ENCODE peak calls at places on chromosomes 6 and 20, in ten cellular contexts. E is thyroid gland; X is lower lobe of right lung; R is spleen; D is ovary; K is CD8-positive, alpha-beta T cell; B is fibroblast of lung; H is colonic mucosa; Q is ascending aorta; O is right lobe of liver. S is an unnamed sample. For H3K4me1, the result is how much of the 10 kb centered on the place peaks cover.

GRCh38 chr6:26025047-26025893 is 62.0 kb upstream of the HFE start:
- DNase-seq in E (peak), X (no peak), B (peak), O (no peak), D (no peak), Q (no peak), H (no peak), R (no peak), K (no peak), S (no peak)

GRCh38 chr20:63829943-63830820 is 882 bp downstream of the ZBTB46 start:
- DNase-seq in H (no peak), R (no peak), B (no peak), D (peak), K (no peak), O (no peak), Q (no peak), X (no peak), E (peak), S (no peak)

GRCh38 chr6:117907600-117908245 is 659 bp downstream of the SLC35F1 start:
- DNase-seq in D (no peak), H (no peak), K (no peak), E (peak), X (peak), Q (no peak), B (peak), R (no peak), O (no peak), S (no peak)

GRCh38 chr6:2665169-2666070 is 85.3 kb downstream of the MYLK4 start:
- DNase-seq in E (no peak), X (no peak), R (no peak), H (no peak), O (no peak), D (no peak), B (peak), Q (no peak), K (no peak), S (no peak)

GRCh38 chr6:160141001-160141726 is 19.5 kb downstream of the SLC22A1 start:
- DNase-seq in X (no peak), E (peak), H (no peak), R (no peak), B (peak), O (no peak), D (no peak), K (no peak), Q (peak), S (no peak)

GRCh38 chr20:34579191-34579661 is 20.7 kb downstream of the MAP1LC3A start:
- DNase-seq in K (no peak), B (peak), H (peak), D (peak), X (no peak), R (no peak), Q (peak), E (no peak), O (no peak), S (no peak)

GRCh38 chr20:15814903-15815302 is 758.3 kb downstream of the KIF16B start:
- DNase-seq in Q (no peak), E (no peak), R (no peak), X (no peak), B (peak), O (no peak), K (no peak), D (no peak), H (no peak), S (no peak)

GRCh38 chr6:136084403-136084802 is 165.7 kb downstream of the MTFR2 start:
- DNase-seq in H (no peak), R (no peak), B (no peak), Q (no peak), O (no peak), K (no peak), X (no peak), D (no peak), E (no peak), S (no peak)

GRCh38 chr6:28609672-28610071 is 84.0 kb downstream of the GPX5 start:
- DNase-seq in X (no peak), O (no peak), Q (no peak), K (no peak), D (no peak), H (no peak), B (no peak), E (no peak), R (no peak), S (no peak)

GRCh38 chr6:32432050-32432450 is 7.6 kb upstream of the HLA-DRA start:
- DNase-seq in E (no peak), B (peak), R (no peak), Q (no peak), O (no peak), K (no peak), X (no peak), H (no peak), D (no peak), S (no peak)

GRCh38 chr6:102619585-102619984 is 1226.1 kb downstream of the GRIK2 start:
- DNase-seq in R (no peak), K (no peak), B (peak), O (no peak), Q (no peak), E (no peak), D (no peak), X (no peak), H (no peak), S (no peak)

GRCh38 chr6:129575378-129576118 is 134.4 kb downstream of the ARHGAP18 start:
- DNase-seq in O (no peak), E (peak), H (no peak), B (peak), Q (no peak), K (no peak), R (no peak), X (no peak), D (no peak), S (no peak)

GRCh38 chr6:112215901-112216300 is 38.5 kb downstream of the LAMA4 start:
- DNase-seq in B (no peak), D (no peak), E (no peak), R (no peak), X (no peak), Q (no peak), O (no peak), H (no peak), K (no peak), S (no peak)

GRCh38 chr6:39791311-39791710 is 865 bp upstream of the DAAM2 start:
- DNase-seq in H (no peak), E (peak), X (no peak), D (no peak), Q (no peak), B (no peak), R (no peak), K (no peak), O (no peak), S (no peak)

GRCh38 chr6:122322824-122323223 is 76.6 kb upstream of the HSF2 start:
- DNase-seq in D (no peak), Q (no peak), O (no peak), R (no peak), K (no peak), E (peak), B (peak), H (no peak), X (no peak), S (no peak)

GRCh38 chr6:100593522-100593921 is 128.8 kb upstream of the SIM1 start:
- DNase-seq in D (no peak), O (no peak), X (no peak), R (no peak), K (no peak), E (no peak), B (no peak), Q (no peak), H (no peak), S (no peak)

GRCh38 chr20:42112161-42112560 is 494.0 kb upstream of the CHD6 start:
- DNase-seq in X (no peak), R (no peak), D (no peak), K (no peak), B (no peak), H (no peak), O (no peak), Q (no peak), E (no peak), S (no peak)

GRCh38 chr6:89895273-89895874 is 1.1 kb downstream of the GJA10 start:
- DNase-seq in Q (no peak), D (no peak), O (no peak), R (no peak), K (no peak), E (peak), X (no peak), B (peak), H (no peak), S (no peak)

GRCh38 chr6:135144678-135145508 is 36.2 kb upstream of the MYB start:
- DNase-seq in H (peak), Q (no peak), B (peak), X (no peak), O (no peak), D (no peak), R (no peak), K (no peak), E (peak), S (no peak)

GRCh38 chr20:40652426-40652825 is 36.6 kb downstream of the MAFB start:
- DNase-seq in R (no peak), O (no peak), B (peak), H (no peak), K (no peak), D (no peak), X (no peak), Q (no peak), E (no peak), S (no peak)

GRCh38 chr20:39853664-39854063 is 835.4 kb downstream of the MAFB start:
- DNase-seq in R (no peak), E (no peak), O (no peak), Q (no peak), D (no peak), B (peak), X (no peak), H (no peak), K (no peak), S (no peak)

GRCh38 chr6:170438861-170439260 is 114.2 kb downstream of the PSMB1 start:
- DNase-seq in Q (peak), E (no peak), X (no peak), K (no peak), H (no peak), O (no peak), R (peak), D (no peak), B (no peak), S (no peak)

GRCh38 chr6:122289721-122290501 is 109.5 kb upstream of the HSF2 start:
- DNase-seq in B (peak), E (no peak), O (no peak), Q (no peak), D (no peak), H (no peak), K (no peak), X (no peak), R (no peak), S (no peak)

GRCh38 chr20:39181490-39181889 is 219.3 kb downstream of the DHX35 start:
- DNase-seq in O (no peak), H (no peak), R (no peak), Q (no peak), B (no peak), K (no peak), E (no peak), D (no peak), X (no peak), S (no peak)

GRCh38 chr6:33147807-33148666 is 44.2 kb downstream of the COL11A2 start:
- DNase-seq in R (no peak), O (no peak), H (no peak), E (peak), X (no peak), Q (no peak), B (peak), K (no peak), D (no peak), S (no peak)

GRCh38 chr20:49287555-49288249 is 9.8 kb upstream of the ZNFX1 start:
- DNase-seq in D (no peak), O (no peak), E (no peak), B (peak), K (no peak), R (no peak), X (no peak), H (no peak), Q (no peak), S (no peak)

GRCh38 chr6:156787569-156788492 is 10.7 kb downstream of the ARID1B start:
- DNase-seq in K (no peak), R (no peak), X (no peak), Q (no peak), B (peak), D (no peak), H (no peak), E (no peak), O (no peak), S (no peak)

GRCh38 chr20:38084425-38084951 is 50.9 kb downstream of the RPRD1B start:
- DNase-seq in K (no peak), X (no peak), H (no peak), Q (no peak), O (no peak), R (no peak), B (peak), E (no peak), D (no peak), S (no peak)

GRCh38 chr6:16811277-16811979 is 50.2 kb upstream of the ATXN1 start:
- DNase-seq in D (no peak), Q (no peak), K (no peak), R (no peak), E (no peak), X (no peak), O (no peak), B (no peak), H (no peak), S (no peak)

GRCh38 chr6:16812993-16813392 is 51.7 kb upstream of the ATXN1 start:
- DNase-seq in E (no peak), B (no peak), R (no peak), Q (no peak), K (no peak), H (no peak), X (no peak), D (no peak), O (no peak), S (no peak)

GRCh38 chr6:16807956-16808355 is 46.7 kb upstream of the ATXN1 start:
- DNase-seq in Q (no peak), B (no peak), E (no peak), H (no peak), X (no peak), K (no peak), D (no peak), O (no peak), R (no peak), S (no peak)

GRCh38 chr6:16810411-16810810 is 49.2 kb upstream of the ATXN1 start:
- DNase-seq in K (no peak), R (no peak), B (no peak), X (no peak), D (no peak), E (no peak), Q (no peak), O (no peak), H (no peak), S (no peak)

DNA sequence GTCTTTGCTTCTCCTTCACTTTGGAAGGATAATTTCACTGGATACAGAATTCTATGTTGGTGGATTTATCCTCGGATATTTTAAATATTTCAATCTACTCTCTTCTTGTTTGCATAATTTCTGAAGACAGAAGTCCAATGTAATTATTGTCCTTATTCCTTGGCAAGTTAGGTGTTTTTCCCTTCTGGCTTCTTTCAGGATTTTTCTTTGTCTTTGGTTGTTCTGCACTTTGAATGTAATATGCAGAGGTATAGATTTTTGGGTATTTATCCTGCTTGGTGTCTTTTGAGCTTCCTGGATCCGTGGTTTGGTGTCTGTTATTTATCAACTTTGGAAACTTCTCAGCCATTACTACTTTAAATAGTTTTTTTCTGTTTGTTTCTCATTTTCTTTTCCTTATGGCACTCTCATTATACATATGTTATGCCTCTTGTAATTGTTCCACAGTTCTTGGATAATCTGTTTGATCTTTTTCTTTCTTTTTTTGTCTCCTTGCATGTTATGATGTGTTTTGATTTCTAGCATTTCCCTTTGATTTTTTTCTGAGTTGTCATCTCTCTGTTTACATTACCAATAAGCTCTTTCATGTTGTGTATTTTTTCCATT is 48.6 kb upstream of the ATXN1 start:
- DNase-seq in O (no peak), D (no peak), H (no peak), K (no peak), B (no peak), R (no peak), X (no peak), E (no peak), Q (no peak), S (no peak)
- TF ChIP-seq CTCF in O (no peak), D (no peak), H (no peak), K (no peak), B (no peak), R (no peak), X (no peak), E (no peak), Q (no peak), S (no peak)

DNA sequence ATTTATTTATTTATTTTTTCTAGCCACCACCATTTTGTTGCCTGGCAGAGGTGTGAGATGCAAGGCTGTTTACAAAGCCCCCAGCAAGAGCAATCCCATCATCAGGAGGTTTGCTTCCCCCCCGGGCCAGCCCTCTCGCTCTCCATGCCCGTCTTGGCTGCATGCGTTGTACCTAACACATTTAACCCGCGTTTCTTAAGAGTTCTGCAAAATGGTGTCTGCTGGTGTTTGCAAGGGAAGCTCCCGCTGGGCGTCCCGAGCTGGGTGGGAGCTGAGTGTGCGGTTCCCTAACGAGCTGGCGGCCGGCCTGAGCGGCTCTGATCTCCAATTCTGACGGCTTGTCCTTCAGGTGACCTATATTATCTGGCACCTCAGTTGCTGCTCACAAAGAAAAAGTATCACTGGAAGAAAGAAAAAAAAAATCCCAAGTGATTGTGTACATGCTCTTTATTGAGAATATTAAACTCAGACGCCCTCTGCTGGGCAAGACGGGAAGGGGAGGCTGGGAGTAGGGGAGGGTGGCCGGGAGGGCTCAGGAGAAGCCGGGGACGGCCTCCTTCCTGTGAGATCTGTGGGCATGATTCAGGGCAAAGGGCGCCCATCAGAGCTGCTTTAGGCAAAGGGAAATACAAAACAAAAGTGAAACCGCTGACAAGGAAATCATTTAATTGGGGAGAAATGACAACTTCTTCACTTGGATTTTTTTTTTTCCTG is 154.8 kb downstream of the BCAS1 start:
- DNase-seq in H (peak), B (peak), R (peak), X (peak), K (peak), E (peak), Q (peak), O (peak), D (peak), S (peak)
- H3K4me1 ChIP-seq in H (under half), B (under half), R (under half), X (under half), K (under half), E (under half), Q (under half), O (under half), D (under half), S (under half)

GRCh38 chr6:35973670-35974222 is 50.7 kb downstream of the SLC26A8 start:
- DNase-seq in X (no peak), B (no peak), D (no peak), K (no peak), R (no peak), Q (no peak), H (peak), E (no peak), O (peak), S (no peak)

GRCh38 chr6:35969676-35970075 is 48.8 kb upstream of the SRPK1 start:
- DNase-seq in D (no peak), O (no peak), H (no peak), K (no peak), R (no peak), E (no peak), Q (no peak), B (peak), X (no peak), S (no peak)

GRCh38 chr6:35977308-35977707 is 47.1 kb downstream of the SLC26A8 start:
- DNase-seq in B (no peak), H (no peak), K (no peak), Q (no peak), O (no peak), D (no peak), E (peak), X (no peak), R (no peak), S (no peak)

GRCh38 chr6:35970181-35970580 is 49.3 kb upstream of the SRPK1 start:
- DNase-seq in H (no peak), E (no peak), K (no peak), D (no peak), R (no peak), Q (no peak), O (no peak), B (peak), X (no peak), S (no peak)

GRCh38 chr6:35972471-35972985 is 51.6 kb upstream of the SRPK1 start:
- DNase-seq in R (no peak), D (peak), B (no peak), Q (no peak), H (no peak), X (no peak), E (peak), K (no peak), O (no peak), S (no peak)
- TF ChIP-seq CTCF in R (no peak), D (no peak), B (no peak), Q (no peak), H (no peak), X (no peak), E (peak), K (no peak), O (no peak), S (no peak)

GRCh38 chr6:166411271-166411670 is 28.5 kb upstream of the MPC1 start:
- DNase-seq in B (no peak), H (no peak), K (no peak), X (no peak), D (no peak), O (no peak), E (no peak), Q (no peak), R (no peak), S (no peak)
- H3K4me1 ChIP-seq in B (under half), H (under half), K (half or more), X (under half), D (under half), O (under half), E (under half), Q (under half), R (under half), S (under half)

DNA sequence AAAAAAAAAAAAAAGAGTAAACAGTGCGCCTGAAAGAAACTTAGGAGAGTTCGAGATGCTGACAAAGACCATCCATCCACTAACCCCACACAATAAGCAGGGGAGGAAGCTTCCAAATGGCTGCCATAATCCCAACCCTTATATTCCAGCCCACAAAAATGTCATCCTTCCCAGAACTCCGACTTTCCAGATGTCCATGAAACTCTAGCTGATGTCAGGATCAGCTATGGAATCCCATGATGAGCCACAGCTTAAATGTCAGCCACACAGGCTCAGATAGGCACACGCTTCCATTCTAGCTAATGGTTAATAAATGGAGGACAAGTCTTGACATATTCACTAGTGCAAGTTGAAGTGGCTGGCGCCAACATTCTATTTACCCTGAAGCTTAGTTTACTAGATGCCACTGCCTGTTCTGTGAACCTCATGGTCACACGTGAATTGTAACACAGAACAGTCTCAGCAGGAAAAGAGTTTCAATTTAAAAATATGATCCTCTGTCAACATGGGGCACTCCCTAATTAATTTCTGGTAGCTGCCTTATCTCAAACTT is 75.5 kb downstream of the FOXF2 start:
- DNase-seq in K (no peak), E (no peak), H (no peak), X (no peak), D (no peak), Q (no peak), O (no peak), R (no peak), B (no peak), S (no peak)
- TF ChIP-seq CTCF in K (no peak), E (no peak), H (no peak), X (no peak), D (no peak), Q (no peak), O (no peak), R (no peak), B (no peak), S (no peak)